ENCODE peak calls at places on chromosomes 16 and 17, in six cellular contexts. S is right lobe of liver, J is right atrium auricular region, L is ascending aorta, E is uterus, Q is body of pancreas. B is an unnamed sample. For H3K4me1, the result is how much of the 10 kb centered on the place peaks cover.

GRCh38 chr16:84013787-84014569 is 28.6 kb downstream of the SLC38A8 start:
- DNase-seq in S (peak), J (no peak), L (no peak), E (no peak), Q (peak), B (no peak)

GRCh38 chr17:4498461-4499397 is at the start of gene SPNS2:
- DNase-seq in S (peak), J (no peak), L (no peak), E (peak), Q (peak), B (no peak)

GRCh38 chr17:5868916-5869475 is 201.2 kb upstream of the WSCD1 start:
- DNase-seq in S (no peak), J (no peak), L (no peak), E (no peak), Q (no peak), B (no peak)

GRCh38 chr17:1673041-1673790 is 11.5 kb downstream of the PRPF8 start:
- DNase-seq in S (no peak), J (no peak), L (no peak), E (no peak), Q (no peak), B (no peak)

GRCh38 chr17:28551421-28552186 is 820 bp downstream of the UNC119 start:
- DNase-seq in S (no peak), J (no peak), L (no peak), E (no peak), Q (no peak), B (no peak)

GRCh38 chr16:2524339-2524938 is 4.3 kb downstream of the AMDHD2 start:
- DNase-seq in S (no peak), J (no peak), L (no peak), E (no peak), Q (no peak), B (no peak)

GRCh38 chr16:90026135-90026534 is 6.9 kb upstream of the DBNDD1 start:
- DNase-seq in S (no peak), J (no peak), L (no peak), E (no peak), Q (no peak), B (no peak)

GRCh38 chr16:10907757-10908045 is 30.7 kb downstream of the CIITA start:
- DNase-seq in S (no peak), J (no peak), L (no peak), E (no peak), Q (no peak), B (no peak)

GRCh38 chr16:62036807-62037135 is 533 bp upstream of the CDH8 start:
- DNase-seq in S (no peak), J (no peak), L (no peak), E (no peak), Q (no peak), B (no peak)

GRCh38 chr16:82506734-82507133 is 120.0 kb upstream of the CDH13 start:
- DNase-seq in S (no peak), J (no peak), L (no peak), E (no peak), Q (no peak), B (no peak)

GRCh38 chr16:31214705-31215286 is 877 bp downstream of the TRIM72 start:
- DNase-seq in S (no peak), J (no peak), L (no peak), E (no peak), Q (no peak), B (no peak)

GRCh38 chr17:67829331-67829730 is 4.0 kb downstream of the BPTF start:
- DNase-seq in S (no peak), J (peak), L (no peak), E (no peak), Q (no peak), B (no peak)

GRCh38 chr16:47834485-47835024 is 321.2 kb downstream of the ABCC12 start:
- DNase-seq in S (no peak), J (no peak), L (no peak), E (no peak), Q (no peak), B (no peak)

GRCh38 chr16:81889896-81890634 is 111.0 kb downstream of the PLCG2 start:
- DNase-seq in S (no peak), J (no peak), L (no peak), E (peak), Q (peak), B (no peak)

GRCh38 chr17:78618264-78619066 is 41.3 kb upstream of the DNAH17 start:
- DNase-seq in S (no peak), J (peak), L (no peak), E (no peak), Q (no peak), B (peak)

GRCh38 chr16:46743232-46743719 is 4.9 kb downstream of the MYLK3 start:
- DNase-seq in S (no peak), J (no peak), L (no peak), E (no peak), Q (no peak), B (peak)

GRCh38 chr17:72110231-72110952 is 10.4 kb upstream of the SOX9 start:
- DNase-seq in S (no peak), J (no peak), L (no peak), E (no peak), Q (no peak), B (no peak)
- H3K4me1 ChIP-seq in S (under half), J (under half), L (under half), E (under half), Q (under half), B (under half)

DNA sequence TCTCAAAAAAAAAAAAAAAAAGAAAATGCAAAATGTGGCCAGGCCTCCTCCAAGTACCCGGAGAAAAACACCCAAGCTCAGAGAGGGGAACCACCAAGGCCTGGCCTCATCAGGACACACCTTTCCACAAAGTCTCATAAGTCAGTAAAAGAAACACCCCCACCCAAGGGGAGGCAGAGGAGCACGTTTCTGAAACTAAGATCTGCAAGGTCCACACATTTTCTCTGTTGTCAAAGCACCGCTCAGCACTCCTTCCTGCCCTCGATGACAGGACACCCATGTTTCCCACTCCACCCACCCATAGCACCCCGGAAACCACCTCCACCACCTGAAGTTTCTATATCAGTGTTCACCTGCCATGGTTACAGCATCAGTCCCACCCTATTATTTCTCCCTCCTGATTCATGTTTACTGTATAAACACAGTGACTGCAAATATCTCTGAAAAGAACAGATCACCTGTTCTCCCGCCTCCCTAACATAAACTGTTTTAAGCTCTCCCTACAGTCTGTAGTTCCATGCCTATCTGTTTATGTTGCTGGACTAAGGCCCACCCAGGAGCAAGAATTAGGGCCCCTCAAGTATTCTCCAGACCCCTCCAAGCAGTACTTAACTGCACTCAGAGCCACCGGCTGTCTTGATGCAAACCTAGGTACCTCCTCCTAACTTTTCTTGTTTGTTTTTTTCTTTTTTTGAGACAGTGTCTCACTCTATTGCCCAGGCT is 2.0 kb downstream of the CORO7 start:
- DNase-seq in S (no peak), J (no peak), L (no peak), E (no peak), Q (no peak), B (no peak)
- H3K4me1 ChIP-seq in S (under half), J (under half), L (under half), E (under half), Q (under half), B (half or more)

GRCh38 chr16:50697421-50697715 is 4.0 kb downstream of the NOD2 start:
- DNase-seq in S (no peak), J (no peak), L (no peak), E (no peak), Q (no peak), B (peak)

GRCh38 chr16:50695017-50696000 is 1.9 kb downstream of the NOD2 start:
- DNase-seq in S (peak), J (no peak), L (no peak), E (no peak), Q (no peak), B (no peak)

GRCh38 chr16:50694206-50694605 is 800 bp downstream of the NOD2 start:
- DNase-seq in S (no peak), J (no peak), L (no peak), E (no peak), Q (no peak), B (no peak)

GRCh38 chr16:50696575-50697420 is 3.4 kb downstream of the NOD2 start:
- DNase-seq in S (peak), J (peak), L (peak), E (peak), Q (peak), B (peak)

GRCh38 chr16:50696126-50696525 is 2.7 kb downstream of the NOD2 start:
- DNase-seq in S (no peak), J (no peak), L (no peak), E (no peak), Q (no peak), B (no peak)
- H3K4me1 ChIP-seq in S (under half), J (under half), L (under half), E (under half), Q (under half), B (half or more)

GRCh38 chr17:57545836-57546305 is 199.2 kb downstream of the CCDC182 start:
- DNase-seq in S (no peak), J (no peak), L (no peak), E (no peak), Q (no peak), B (no peak)
- H3K4me1 ChIP-seq in S (under half), J (under half), L (under half), E (under half), Q (under half), B (under half)

GRCh38 chr17:76139261-76139752 is 1.7 kb downstream of the FOXJ1 start:
- DNase-seq in S (no peak), J (no peak), L (no peak), E (no peak), Q (no peak), B (no peak)
- H3K4me1 ChIP-seq in S (under half), J (under half), L (under half), E (under half), Q (under half), B (under half)

DNA sequence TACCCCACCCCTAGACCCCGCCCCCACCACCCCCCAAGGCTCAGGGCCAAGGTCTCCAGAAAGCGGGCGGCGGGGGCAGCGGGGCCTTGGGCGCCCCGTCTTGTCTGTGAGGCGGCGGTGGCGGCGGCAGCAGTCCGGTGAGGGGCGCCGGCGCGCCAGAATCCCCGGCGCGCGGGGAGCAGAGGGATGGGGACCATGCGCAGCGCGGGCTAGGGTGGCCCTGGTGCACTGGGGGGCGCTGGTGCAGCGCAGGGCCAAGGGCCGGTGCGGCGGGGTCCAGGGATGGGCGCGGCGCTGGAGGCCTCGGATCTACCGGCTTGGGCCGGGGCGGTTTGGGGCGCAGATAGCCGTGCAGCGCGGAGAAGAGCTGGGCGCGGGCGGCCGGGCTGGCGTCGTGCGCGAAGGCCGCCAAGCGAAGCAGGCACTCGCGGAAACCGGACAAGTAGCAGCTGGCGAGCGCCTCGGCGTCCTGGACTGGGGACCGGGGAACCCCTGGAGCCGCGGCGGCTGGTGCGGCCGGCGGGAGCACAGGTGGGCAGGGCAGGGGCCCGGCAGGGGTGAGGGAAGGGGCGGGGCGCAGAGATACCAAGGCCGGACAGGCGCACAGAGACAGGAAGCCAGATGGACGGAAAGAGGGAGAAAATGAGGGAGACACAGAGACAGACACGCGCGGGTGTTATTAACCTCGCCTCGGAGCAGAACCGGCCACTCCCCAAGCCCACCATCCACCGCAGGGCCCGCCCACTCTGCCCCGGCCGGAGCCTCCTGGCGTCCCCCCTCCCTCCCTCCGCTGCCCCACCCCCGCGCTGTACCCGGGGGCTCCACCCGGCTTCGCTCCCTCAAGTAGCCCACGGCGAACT is 2.1 kb downstream of the HES7 start:
- DNase-seq in S (no peak), J (no peak), L (no peak), E (peak), Q (no peak), B (no peak)
- H3K4me1 ChIP-seq in S (under half), J (half or more), L (under half), E (under half), Q (half or more), B (half or more)

DNA sequence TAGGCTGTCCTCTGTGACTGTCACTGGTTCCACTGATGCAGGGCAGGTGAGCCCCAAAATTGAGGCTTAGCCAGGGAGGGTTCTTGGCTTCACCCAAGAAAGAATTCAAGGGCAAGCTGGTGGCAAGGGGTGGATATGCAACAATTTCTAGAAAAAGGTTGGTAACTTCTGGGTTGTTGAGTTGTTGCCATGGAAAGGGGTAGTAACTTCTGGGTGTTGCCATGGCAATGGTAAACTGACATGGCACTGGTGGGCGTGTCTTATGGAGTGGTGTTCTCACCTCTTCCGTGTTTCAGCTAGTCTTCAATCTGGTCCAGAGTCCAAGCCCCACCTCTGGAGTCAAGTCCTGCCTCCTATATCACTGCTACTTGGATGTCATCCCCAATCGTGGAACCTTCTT is 9.5 kb upstream of the GUCY2D start:
- DNase-seq in S (no peak), J (no peak), L (no peak), E (no peak), Q (no peak), B (no peak)
- H3K4me1 ChIP-seq in S (under half), J (under half), L (under half), E (under half), Q (under half), B (under half)

GRCh38 chr16:4381935-4382794 is 10.5 kb downstream of the VASN start:
- DNase-seq in S (no peak), J (no peak), L (no peak), E (no peak), Q (peak), B (peak)
- H3K4me1 ChIP-seq in S (under half), J (half or more), L (half or more), E (under half), Q (under half), B (half or more)

GRCh38 chr16:70588565-70588964 is 57.8 kb upstream of the IL34 start:
- DNase-seq in S (no peak), J (no peak), L (no peak), E (no peak), Q (no peak), B (no peak)
- H3K4me1 ChIP-seq in S (under half), J (under half), L (under half), E (under half), Q (under half), B (half or more)

DNA sequence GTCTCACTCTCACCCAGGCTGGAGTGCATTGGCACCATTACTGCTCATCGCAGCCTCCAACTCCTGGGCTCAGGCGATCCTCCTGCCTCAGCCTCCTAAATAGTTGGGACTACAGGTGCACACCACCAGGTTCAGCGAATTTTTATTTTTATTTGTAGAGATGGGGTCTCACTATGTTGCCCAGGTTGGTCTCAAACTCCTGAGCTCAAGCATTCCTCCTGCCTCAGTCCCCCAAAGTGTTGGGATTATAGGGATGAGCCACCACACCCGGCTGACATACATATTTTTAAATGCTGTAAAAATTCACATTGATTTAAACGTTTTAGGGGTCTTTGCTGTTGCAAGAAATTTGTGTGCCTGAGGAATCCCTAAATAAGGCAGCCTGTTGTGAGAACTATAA is 24.8 kb upstream of the SEC14L1 start:
- DNase-seq in S (no peak), J (no peak), L (no peak), E (no peak), Q (no peak), B (no peak)
- H3K4me1 ChIP-seq in S (under half), J (under half), L (under half), E (under half), Q (under half), B (under half)